ENCODE peak calls at places on chromosomes 2 and 18, in seven cellular contexts. One of them, this sample, is unnamed.

GRCh38 chr2:224722250-224722649 is 6.1 kb upstream of the CCDC195 start:
- DNase-seq in foreskin melanocyte: no peak
- DNase-seq in AG04450: no peak
- DNase-seq in RCC 7860: no peak
- DNase-seq in pancreas: no peak
- DNase-seq in anterior cingulate cortex: no peak
- DNase-seq in AML-193: no peak
- DNase-seq in this sample: no peak

GRCh38 chr2:154587739-154588138 is 110.8 kb upstream of the KCNJ3 start:
- DNase-seq in foreskin melanocyte: no peak
- DNase-seq in AG04450: no peak
- DNase-seq in RCC 7860: no peak
- DNase-seq in pancreas: no peak
- DNase-seq in anterior cingulate cortex: no peak
- DNase-seq in AML-193: no peak
- DNase-seq in this sample: no peak

GRCh38 chr18:77062518-77063003 is 70.0 kb downstream of the MBP start:
- DNase-seq in foreskin melanocyte: no peak
- DNase-seq in AG04450: peak
- DNase-seq in RCC 7860: no peak
- DNase-seq in pancreas: peak
- DNase-seq in anterior cingulate cortex: no peak
- DNase-seq in AML-193: no peak
- DNase-seq in this sample: no peak

GRCh38 chr18:22503803-22504202 is 86.1 kb upstream of the CTAGE1 start:
- DNase-seq in foreskin melanocyte: no peak
- DNase-seq in AG04450: peak
- DNase-seq in RCC 7860: no peak
- DNase-seq in pancreas: no peak
- DNase-seq in anterior cingulate cortex: no peak
- DNase-seq in AML-193: no peak
- DNase-seq in this sample: peak

GRCh38 chr2:19207452-19207851 is 151.0 kb downstream of the OSR1 start:
- DNase-seq in foreskin melanocyte: no peak
- DNase-seq in AG04450: no peak
- DNase-seq in RCC 7860: no peak
- DNase-seq in pancreas: no peak
- DNase-seq in anterior cingulate cortex: no peak
- DNase-seq in AML-193: no peak
- DNase-seq in this sample: no peak

GRCh38 chr18:12851709-12852108 is 32.3 kb downstream of the PTPN2 start:
- DNase-seq in foreskin melanocyte: no peak
- DNase-seq in AG04450: no peak
- DNase-seq in RCC 7860: no peak
- DNase-seq in pancreas: no peak
- DNase-seq in anterior cingulate cortex: no peak
- DNase-seq in AML-193: no peak
- DNase-seq in this sample: no peak

GRCh38 chr2:152618188-152618564 is 99.1 kb downstream of the PRPF40A start:
- DNase-seq in foreskin melanocyte: no peak
- DNase-seq in AG04450: no peak
- DNase-seq in RCC 7860: no peak
- DNase-seq in pancreas: no peak
- DNase-seq in anterior cingulate cortex: no peak
- DNase-seq in AML-193: no peak
- DNase-seq in this sample: no peak

GRCh38 chr2:241794250-241794823 is 14.7 kb upstream of the NEU4 start:
- DNase-seq in foreskin melanocyte: no peak
- DNase-seq in AG04450: no peak
- DNase-seq in RCC 7860: no peak
- DNase-seq in pancreas: no peak
- DNase-seq in anterior cingulate cortex: no peak
- DNase-seq in AML-193: no peak
- DNase-seq in this sample: no peak

GRCh38 chr2:54206596-54206995 is 49.4 kb downstream of the TSPYL6 start:
- DNase-seq in foreskin melanocyte: peak
- DNase-seq in AG04450: no peak
- DNase-seq in RCC 7860: no peak
- DNase-seq in pancreas: no peak
- DNase-seq in anterior cingulate cortex: no peak
- DNase-seq in AML-193: peak
- DNase-seq in this sample: peak

GRCh38 chr18:65606551-65607130 is 144.2 kb upstream of the CDH7 start:
- DNase-seq in foreskin melanocyte: peak
- DNase-seq in AG04450: no peak
- DNase-seq in RCC 7860: no peak
- DNase-seq in pancreas: no peak
- DNase-seq in anterior cingulate cortex: no peak
- DNase-seq in AML-193: no peak
- DNase-seq in this sample: no peak

GRCh38 chr18:44592639-44593038 is 88.0 kb upstream of the SETBP1 start:
- DNase-seq in foreskin melanocyte: peak
- DNase-seq in AG04450: no peak
- DNase-seq in RCC 7860: no peak
- DNase-seq in pancreas: no peak
- DNase-seq in anterior cingulate cortex: no peak
- DNase-seq in AML-193: no peak
- DNase-seq in this sample: peak

GRCh38 chr2:14828223-14828622 is 195.7 kb downstream of the LRATD1 start:
- DNase-seq in foreskin melanocyte: no peak
- DNase-seq in AG04450: no peak
- DNase-seq in RCC 7860: no peak
- DNase-seq in pancreas: no peak
- DNase-seq in anterior cingulate cortex: no peak
- DNase-seq in AML-193: no peak
- DNase-seq in this sample: no peak

GRCh38 chr2:230902180-230902899 is 22.7 kb downstream of the GPR55 start:
- DNase-seq in foreskin melanocyte: peak
- DNase-seq in AG04450: peak
- DNase-seq in RCC 7860: peak
- DNase-seq in pancreas: no peak
- DNase-seq in anterior cingulate cortex: no peak
- DNase-seq in AML-193: peak
- DNase-seq in this sample: peak

GRCh38 chr2:217451634-217452033 is 551.2 kb downstream of the TNS1 start:
- DNase-seq in foreskin melanocyte: no peak
- DNase-seq in AG04450: peak
- DNase-seq in RCC 7860: peak
- DNase-seq in pancreas: no peak
- DNase-seq in anterior cingulate cortex: no peak
- DNase-seq in AML-193: no peak
- DNase-seq in this sample: no peak

GRCh38 chr2:101731221-101732054 is 33.9 kb downstream of the MAP4K4 start:
- DNase-seq in foreskin melanocyte: no peak
- DNase-seq in AG04450: no peak
- DNase-seq in RCC 7860: peak
- DNase-seq in pancreas: no peak
- DNase-seq in anterior cingulate cortex: no peak
- DNase-seq in AML-193: no peak
- DNase-seq in this sample: no peak

GRCh38 chr2:229273384-229274338 is 2.6 kb upstream of the PID1 start:
- DNase-seq in foreskin melanocyte: peak
- DNase-seq in AG04450: peak
- DNase-seq in RCC 7860: peak
- DNase-seq in pancreas: peak
- DNase-seq in anterior cingulate cortex: no peak
- DNase-seq in AML-193: peak
- DNase-seq in this sample: peak

GRCh38 chr2:232667989-232668583 is 29.0 kb upstream of the GIGYF2 start:
- DNase-seq in foreskin melanocyte: peak
- DNase-seq in AG04450: no peak
- DNase-seq in RCC 7860: no peak
- DNase-seq in pancreas: no peak
- DNase-seq in anterior cingulate cortex: no peak
- DNase-seq in AML-193: no peak
- DNase-seq in this sample: no peak